ENCODE peak calls at places on chromosomes 4 and X, in seven cellular contexts. H, R, I, Y, C, Z and N are unnamed samples.

GRCh38 chrX:70096052-70096451 is 33.8 kb downstream of the OTUD6A start:
- DNase-seq in H (peak), R (no peak), I (no peak), Y (peak), C (no peak), Z (no peak), N (no peak)

GRCh38 chr4:6908397-6909112 is 1.1 kb upstream of the TBC1D14 start:
- DNase-seq in H (no peak), R (no peak), I (no peak), Y (peak), C (no peak), Z (no peak), N (no peak)

GRCh38 chr4:7960017-7960789 is 20.5 kb upstream of the AFAP1 start:
- DNase-seq in H (no peak), R (no peak), I (no peak), Y (no peak), C (no peak), Z (no peak), N (no peak)

GRCh38 chr4:10706236-10706635 is 21.7 kb upstream of the CLNK start:
- DNase-seq in H (peak), R (no peak), I (no peak), Y (no peak), C (no peak), Z (no peak), N (no peak)

GRCh38 chr4:137531951-137532868 is at the start of gene PCDH18:
- DNase-seq in H (peak), R (peak), I (peak), Y (peak), C (peak), Z (no peak), N (peak)

GRCh38 chr4:110005461-110006056 is 92.9 kb downstream of the EGF start:
- DNase-seq in H (peak), R (no peak), I (no peak), Y (peak), C (no peak), Z (no peak), N (no peak)

GRCh38 chrX:120334603-120335002 is 23.3 kb upstream of the TMEM255A start:
- DNase-seq in H (no peak), R (no peak), I (no peak), Y (no peak), C (no peak), Z (no peak), N (no peak)

GRCh38 chrX:103823591-103823990 is 8.5 kb downstream of the RAB9B start:
- DNase-seq in H (no peak), R (no peak), I (no peak), Y (no peak), C (no peak), Z (no peak), N (no peak)

GRCh38 chr4:185358514-185359433 is 37.0 kb downstream of the LRP2BP start:
- DNase-seq in H (no peak), R (no peak), I (no peak), Y (no peak), C (no peak), Z (no peak), N (no peak)

GRCh38 chrX:46251755-46252154 is 293.5 kb downstream of the ZNF674 start:
- DNase-seq in H (peak), R (no peak), I (no peak), Y (peak), C (no peak), Z (no peak), N (no peak)

GRCh38 chrX:119410027-119410819 is 11.1 kb downstream of the SLC25A43 start:
- DNase-seq in H (peak), R (no peak), I (no peak), Y (peak), C (peak), Z (no peak), N (peak)

GRCh38 chrX:135346975-135347374 is 37.7 kb downstream of the ETDC start:
- DNase-seq in H (no peak), R (no peak), I (no peak), Y (no peak), C (no peak), Z (no peak), N (no peak)

GRCh38 chrX:38727668-38728067 is 73.6 kb upstream of the MID1IP1 start:
- DNase-seq in H (no peak), R (no peak), I (no peak), Y (no peak), C (no peak), Z (no peak), N (no peak)

GRCh38 chr4:38242822-38243384 is 282.7 kb downstream of the PTTG2 start:
- DNase-seq in H (no peak), R (no peak), I (no peak), Y (no peak), C (no peak), Z (no peak), N (no peak)

GRCh38 chr4:158861766-158862165 is 92.9 kb downstream of the FNIP2 start:
- DNase-seq in H (no peak), R (no peak), I (no peak), Y (no peak), C (no peak), Z (no peak), N (no peak)
- H3K4me3 ChIP-seq in H (no peak), R (no peak), I (no peak), Y (no peak), C (no peak), Z (no peak), N (no peak)

GRCh38 chrX:19799319-19800182 is 87.8 kb downstream of the SH3KBP1 start:
- DNase-seq in H (no peak), R (no peak), I (no peak), Y (peak), C (no peak), Z (no peak), N (no peak)
- H3K4me3 ChIP-seq in H (no peak), R (peak), I (peak), Y (peak), C (no peak), Z (peak), N (no peak)

DNA sequence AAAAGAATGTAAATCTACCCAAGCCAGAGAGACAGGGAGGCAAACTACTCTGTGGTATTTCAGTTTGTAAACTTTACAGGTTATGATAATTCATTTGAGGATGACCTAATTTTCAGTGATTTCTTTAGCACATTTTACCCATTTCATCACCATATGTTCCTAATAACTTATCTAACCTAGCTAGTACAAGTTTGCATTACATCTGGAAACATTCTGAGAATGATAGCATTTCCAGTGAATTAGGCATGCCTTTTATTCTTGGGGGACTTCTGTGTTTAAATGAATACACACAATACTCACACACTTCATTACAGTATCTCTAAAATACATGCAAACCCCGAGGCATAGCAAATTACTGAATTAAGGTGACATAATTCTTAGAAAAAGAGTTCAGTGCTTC is 1055.5 kb downstream of the PCDH18 start:
- DNase-seq in H (no peak), R (no peak), I (no peak), Y (no peak), C (no peak), Z (no peak), N (no peak)
- H3K4me3 ChIP-seq in H (no peak), R (no peak), I (no peak), Y (no peak), C (no peak), Z (no peak), N (no peak)

GRCh38 chrX:141176586-141177451 is at the start of gene LDOC1:
- DNase-seq in H (peak), R (peak), I (peak), Y (peak), C (peak), Z (peak), N (peak)

GRCh38 chrX:141180851-141181250 is 3.9 kb upstream of the LDOC1 start:
- DNase-seq in H (no peak), R (no peak), I (no peak), Y (no peak), C (no peak), Z (no peak), N (no peak)

DNA sequence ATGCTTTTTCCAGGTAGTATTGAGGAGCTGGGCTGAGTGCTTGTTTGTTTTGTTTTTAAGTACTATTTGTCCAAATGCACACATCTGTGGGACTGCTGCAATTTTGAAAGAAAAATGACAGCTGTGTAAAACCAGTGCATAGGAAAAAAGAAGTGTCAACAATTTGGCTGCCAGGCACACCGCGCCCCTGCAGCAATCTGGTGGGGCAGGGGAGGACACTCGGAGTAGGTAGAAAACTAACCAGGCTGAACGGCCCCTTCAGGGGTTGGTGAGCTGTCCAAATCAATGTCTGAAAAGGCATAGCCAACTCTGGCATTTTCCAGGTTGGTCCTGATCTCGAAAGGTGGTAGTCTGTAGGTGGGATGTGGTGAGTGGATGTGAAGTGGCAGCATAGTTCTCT is 1.1 kb downstream of the LDOC1 start:
- DNase-seq in H (no peak), R (no peak), I (no peak), Y (no peak), C (no peak), Z (no peak), N (no peak)
- H3K4me3 ChIP-seq in H (peak), R (no peak), I (peak), Y (peak), C (no peak), Z (no peak), N (peak)